ENCODE peak calls at places on chromosomes 12 and 14, in four cellular contexts. F is H1, K is Panc1, A is SK-N-SH. Z is an unnamed sample.
A peak's percentile ranks its signal among the peaks of the same experiment; 100 is the strongest.

GRCh38 chr12:95857799-95858198 is 953 bp upstream of the SNRPF start:
- DNase-seq in F (no peak), K (no peak), A (no peak), Z (no peak)

GRCh38 chr14:101962503-101962874 is 1.9 kb upstream of the DYNC1H1 start:
- DNase-seq in F (no peak), K (no peak), A (peak; percentile 73), Z (peak; percentile 21)

GRCh38 chr12:20272171-20272570 is 96.2 kb upstream of the PDE3A start:
- DNase-seq in F (no peak), K (no peak), A (no peak), Z (no peak)

GRCh38 chr12:106044773-106045172 is 94.0 kb downstream of the NUAK1 start:
- DNase-seq in F (no peak), K (no peak), A (peak; percentile 61), Z (no peak)

GRCh38 chr12:132720606-132721005 is 10.0 kb downstream of the PGAM5 start:
- DNase-seq in F (no peak), K (no peak), A (no peak), Z (no peak)

GRCh38 chr14:73026243-73026844 is 562 bp downstream of the ZFYVE1 start:
- DNase-seq in F (no peak), K (no peak), A (no peak), Z (no peak)

GRCh38 chr14:74492413-74493342 is at the start of gene NPC2:
- DNase-seq in F (no peak), K (no peak), A (no peak), Z (no peak)

GRCh38 chr12:104669851-104670337 is 213.1 kb downstream of the CHST11 start:
- DNase-seq in F (no peak), K (no peak), A (no peak), Z (no peak)

GRCh38 chr12:93447555-93448265 is 6.0 kb upstream of the UBE2N start:
- DNase-seq in F (no peak), K (no peak), A (no peak), Z (no peak)

GRCh38 chr14:101823511-101824120 is 62.1 kb downstream of the PPP2R5C start:
- DNase-seq in F (no peak), K (no peak), A (no peak), Z (no peak)

GRCh38 chr12:123131879-123132402 is 18.9 kb downstream of the PITPNM2 start:
- DNase-seq in F (no peak), K (no peak), A (no peak), Z (no peak)

GRCh38 chr12:57459750-57460400 is at the start of gene GLI1:
- DNase-seq in F (no peak), K (no peak), A (peak; percentile 82), Z (no peak)

GRCh38 chr12:116950628-116951325 is 40.0 kb downstream of the FBXW8 start:
- DNase-seq in F (no peak), K (no peak), A (peak; percentile 30), Z (no peak)

GRCh38 chr12:121417847-121418246 is 17.9 kb downstream of the RNF34 start:
- DNase-seq in F (no peak), K (no peak), A (no peak), Z (no peak)

GRCh38 chr12:3698218-3698974 is 54.5 kb downstream of the CRACR2A start:
- DNase-seq in F (no peak), K (no peak), A (peak; percentile 48), Z (no peak)

GRCh38 chr14:103654619-103655018 is 25.6 kb downstream of the KLC1 start:
- DNase-seq in F (no peak), K (no peak), A (no peak), Z (no peak)

GRCh38 chr12:68342966-68343365 is 10.8 kb upstream of the MDM1 start:
- DNase-seq in F (no peak), K (no peak), A (no peak), Z (no peak)

GRCh38 chr14:39097159-39097558 is 5.9 kb downstream of the SEC23A start:
- DNase-seq in F (no peak), K (no peak), A (no peak), Z (no peak)

GRCh38 chr14:65366802-65367570 is 45.5 kb upstream of the FUT8 start:
- DNase-seq in F (no peak), K (no peak), A (no peak), Z (no peak)

GRCh38 chr12:77064891-77065360 is 443 bp downstream of the E2F7 start:
- DNase-seq in F (no peak), K (no peak), A (no peak), Z (no peak)

GRCh38 chr12:3644103-3644502 is 108.8 kb downstream of the CRACR2A start:
- DNase-seq in F (no peak), K (no peak), A (no peak), Z (no peak)

GRCh38 chr14:23445773-23446172 is 10.3 kb upstream of the MYH7 start:
- DNase-seq in F (no peak), K (no peak), A (no peak), Z (no peak)

GRCh38 chr12:128690641-128691040 is 133.1 kb downstream of the SLC15A4 start:
- DNase-seq in F (no peak), K (no peak), A (no peak), Z (no peak)

GRCh38 chr12:29732211-29732992 is 51.3 kb downstream of the TMTC1 start:
- DNase-seq in F (no peak), K (no peak), A (peak; percentile 34), Z (no peak)

GRCh38 chr14:76917158-76917596 is 91.0 kb downstream of the LRRC74A start:
- DNase-seq in F (peak; percentile 56), K (no peak), A (peak; percentile 67), Z (peak; percentile 81)

GRCh38 chr14:81509838-81510452 is 23.7 kb downstream of the SEL1L start:
- DNase-seq in F (no peak), K (no peak), A (no peak), Z (no peak)

GRCh38 chr12:49983892-49984291 is 11.1 kb downstream of the AQP6 start:
- DNase-seq in F (no peak), K (no peak), A (peak; percentile 62), Z (no peak)

GRCh38 chr14:45118594-45118993 is 15.7 kb downstream of the FKBP3 start:
- DNase-seq in F (no peak), K (no peak), A (no peak), Z (no peak)

GRCh38 chr12:68210875-68211274 is 14.7 kb downstream of the IL26 start:
- DNase-seq in F (no peak), K (no peak), A (no peak), Z (no peak)

GRCh38 chr14:90722590-90722989 is 93.6 kb downstream of the TTC7B start:
- DNase-seq in F (no peak), K (no peak), A (no peak), Z (no peak)

GRCh38 chr12:84186433-84186832 is 726.2 kb downstream of the SLC6A15 start:
- DNase-seq in F (no peak), K (no peak), A (peak; percentile 11), Z (no peak)

GRCh38 chr12:45518516-45519235 is 210.8 kb upstream of the ARID2 start:
- DNase-seq in F (no peak), K (no peak), A (peak; percentile 56), Z (no peak)

GRCh38 chr14:21098134-21098891 is at the start of gene ZNF219:
- DNase-seq in F (peak; percentile 54), K (no peak), A (peak; percentile 89), Z (no peak)

GRCh38 chr12:53578783-53579182 is 47.4 kb downstream of the ATF7 start:
- DNase-seq in F (no peak), K (no peak), A (no peak), Z (no peak)

GRCh38 chr12:53572134-53572758 is 53.9 kb downstream of the ATF7 start:
- DNase-seq in F (no peak), K (no peak), A (no peak), Z (no peak)

GRCh38 chr12:53577941-53578352 is 48.2 kb downstream of the ATF7 start:
- DNase-seq in F (no peak), K (no peak), A (no peak), Z (no peak)

GRCh38 chr12:53579545-53579955 is 46.6 kb downstream of the ATF7 start:
- DNase-seq in F (no peak), K (no peak), A (no peak), Z (no peak)

DNA sequence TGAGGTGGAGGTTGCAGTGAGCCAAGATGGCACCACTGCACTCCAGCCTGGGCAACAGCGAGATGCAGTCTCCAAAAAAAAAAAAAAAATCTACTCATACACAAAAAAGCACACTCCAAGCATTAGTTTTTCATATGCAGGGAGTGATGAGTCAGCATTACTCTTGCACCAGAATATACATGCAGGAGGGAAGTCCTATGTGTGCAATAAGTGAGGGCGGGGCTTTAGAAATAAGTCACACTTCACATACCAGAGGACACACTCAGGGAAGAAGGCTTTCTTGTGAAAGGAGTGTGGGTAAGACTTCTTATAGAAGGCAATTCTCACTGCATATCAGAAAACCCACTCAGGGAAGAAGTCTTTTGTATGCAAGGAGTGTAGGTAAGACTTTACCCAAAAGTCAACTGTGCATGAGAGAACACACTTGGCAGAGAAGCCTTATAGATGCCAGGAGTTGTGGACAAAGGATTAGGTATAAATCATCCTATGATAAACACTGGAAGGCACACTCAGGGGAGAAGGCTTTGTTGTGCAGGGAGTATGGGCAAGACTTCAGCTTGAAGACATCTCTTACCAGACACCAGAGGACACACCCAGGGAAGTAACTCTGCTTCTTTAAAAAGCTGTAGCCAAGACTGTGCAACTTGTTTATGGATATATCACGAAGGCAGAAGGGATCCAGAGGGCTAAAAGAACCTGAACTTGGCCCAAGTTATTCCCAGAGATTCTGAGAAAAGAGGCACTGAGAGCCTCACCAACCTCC is 50.5 kb downstream of the ATF7 start:
- DNase-seq in F (no peak), K (no peak), A (no peak), Z (no peak)
- TF ChIP-seq SIN3A in F (no peak), K (no peak), A (no peak), Z (no peak)

GRCh38 chr12:12443482-12443881 is 86.6 kb downstream of the BORCS5 start:
- DNase-seq in F (no peak), K (no peak), A (no peak), Z (no peak)
- TF ChIP-seq SIN3A in F (no peak), K (no peak), A (no peak), Z (no peak)

DNA sequence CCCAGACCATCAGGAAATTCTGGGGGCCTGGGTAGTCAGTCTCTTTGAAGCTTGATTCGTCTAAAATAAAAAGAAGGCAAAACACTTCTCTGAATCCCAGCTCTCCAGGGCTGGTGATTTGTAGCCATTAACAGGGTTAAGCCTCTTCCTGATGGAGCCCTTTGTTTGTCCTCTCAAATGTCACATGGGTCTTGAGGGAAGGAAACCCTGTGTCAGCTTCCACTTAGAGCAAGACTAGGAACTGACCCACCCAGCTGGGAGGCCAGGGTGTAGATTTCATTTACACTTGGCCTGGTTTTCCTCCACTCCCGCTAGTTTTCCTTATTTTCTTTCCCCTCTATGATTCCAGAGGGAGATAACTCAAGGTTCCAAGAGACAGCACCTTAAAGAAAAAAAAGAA is 230.4 kb upstream of the EGLN3 start:
- DNase-seq in F (no peak), K (no peak), A (no peak), Z (no peak)
- TF ChIP-seq SIN3A in F (no peak), K (no peak), A (no peak), Z (no peak)

DNA sequence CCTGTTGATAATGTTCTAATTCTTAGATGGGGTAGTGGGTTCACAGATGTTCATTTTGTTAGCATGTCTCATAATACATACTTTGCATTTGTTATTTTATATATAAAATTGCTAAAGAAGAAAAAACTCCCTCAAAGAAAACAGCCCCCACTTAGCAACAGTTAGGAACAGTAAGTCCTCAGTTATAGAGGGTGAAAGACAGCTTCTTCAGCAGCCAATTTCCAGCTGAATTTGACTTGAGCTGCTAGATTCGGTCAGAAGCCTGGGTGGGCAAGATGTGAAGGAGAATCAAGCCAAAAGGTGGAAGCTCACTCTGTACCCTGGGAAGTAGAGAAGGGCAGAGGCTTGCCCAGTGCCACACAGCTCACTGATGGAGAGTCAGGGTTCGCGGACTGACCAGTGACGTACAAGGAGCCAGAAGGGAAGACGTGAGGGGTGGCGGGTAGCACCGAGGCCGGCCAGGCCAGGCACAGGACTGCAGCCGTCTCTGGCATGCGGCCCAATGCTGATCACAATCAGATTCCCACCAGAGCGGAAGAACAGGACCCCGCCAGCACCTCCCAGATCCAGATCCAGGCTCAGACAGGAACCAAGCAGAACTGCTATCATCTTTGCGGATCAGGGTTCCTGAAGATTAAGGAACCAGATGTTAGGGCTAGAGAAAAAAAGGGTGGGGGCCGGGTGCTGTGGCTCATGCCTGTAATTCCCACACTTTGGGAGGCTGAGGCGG is 30.4 kb upstream of the VWF start:
- DNase-seq in F (no peak), K (no peak), A (peak; percentile 92), Z (no peak)
- TF ChIP-seq SIN3A in F (no peak), K (no peak), A (no peak), Z (no peak)

Z was measured in HCT116.